ENCODE peak calls at places on chromosomes 5 and 9, in four cellular contexts. One of them, this sample, is unnamed. For H3K9me3, the result is how much of the 10 kb centered on the place peaks cover.

GRCh38 chr5:174532453-174533126 is 191.8 kb upstream of the MSX2 start:
- DNase-seq in sigmoid colon: peak
- DNase-seq in A549: peak
- DNase-seq in body of pancreas: peak
- DNase-seq in this sample: peak

GRCh38 chr9:77111408-77111807 is 65.9 kb upstream of the VPS13A start:
- DNase-seq in sigmoid colon: no peak
- DNase-seq in A549: no peak
- DNase-seq in body of pancreas: no peak
- DNase-seq in this sample: no peak

GRCh38 chr9:93948456-93949072 is 6.6 kb downstream of the BARX1 start:
- DNase-seq in sigmoid colon: no peak
- DNase-seq in A549: no peak
- DNase-seq in body of pancreas: no peak
- DNase-seq in this sample: no peak

GRCh38 chr5:132687995-132688394 is 14.2 kb downstream of the IL4 start:
- DNase-seq in sigmoid colon: no peak
- DNase-seq in A549: no peak
- DNase-seq in body of pancreas: no peak
- DNase-seq in this sample: no peak

GRCh38 chr9:100087218-100087617 is 11.6 kb downstream of the ERP44 start:
- DNase-seq in sigmoid colon: no peak
- DNase-seq in A549: no peak
- DNase-seq in body of pancreas: no peak
- DNase-seq in this sample: no peak

GRCh38 chr9:72951520-72952393 is 1.1 kb downstream of the ALDH1A1 start:
- DNase-seq in sigmoid colon: no peak
- DNase-seq in A549: no peak
- DNase-seq in body of pancreas: no peak
- DNase-seq in this sample: no peak

GRCh38 chr9:14437336-14438231 is 123.6 kb upstream of the NFIB start:
- DNase-seq in sigmoid colon: no peak
- DNase-seq in A549: no peak
- DNase-seq in body of pancreas: no peak
- DNase-seq in this sample: peak

GRCh38 chr5:16437974-16438373 is 27.6 kb downstream of the ZNF622 start:
- DNase-seq in sigmoid colon: no peak
- DNase-seq in A549: peak
- DNase-seq in body of pancreas: no peak
- DNase-seq in this sample: no peak

GRCh38 chr9:136690841-136691261 is 3.6 kb upstream of the AGPAT2 start:
- DNase-seq in sigmoid colon: peak
- DNase-seq in A549: no peak
- DNase-seq in body of pancreas: peak
- DNase-seq in this sample: no peak

GRCh38 chr5:168301593-168302388 is 10.3 kb downstream of the WWC1 start:
- DNase-seq in sigmoid colon: no peak
- DNase-seq in A549: peak
- DNase-seq in body of pancreas: peak
- DNase-seq in this sample: no peak

GRCh38 chr5:53167836-53168235 is 58.3 kb upstream of the MOCS2 start:
- DNase-seq in sigmoid colon: peak
- DNase-seq in A549: no peak
- DNase-seq in body of pancreas: peak
- DNase-seq in this sample: peak

GRCh38 chr5:148248894-148249293 is 10.6 kb downstream of the MARCOL start:
- DNase-seq in sigmoid colon: no peak
- DNase-seq in A549: no peak
- DNase-seq in body of pancreas: no peak
- DNase-seq in this sample: no peak

GRCh38 chr9:35164711-35165110 is 2.9 kb downstream of the UNC13B start:
- DNase-seq in sigmoid colon: no peak
- DNase-seq in A549: no peak
- DNase-seq in body of pancreas: no peak
- DNase-seq in this sample: no peak

GRCh38 chr9:104808030-104808614 is 44.2 kb downstream of the NIPSNAP3B start:
- DNase-seq in sigmoid colon: no peak
- DNase-seq in A549: no peak
- DNase-seq in body of pancreas: peak
- DNase-seq in this sample: no peak

GRCh38 chr9:115944166-115944948 is 209.2 kb upstream of the PAPPA start:
- DNase-seq in sigmoid colon: peak
- DNase-seq in A549: peak
- DNase-seq in body of pancreas: peak
- DNase-seq in this sample: peak

GRCh38 chr9:86298873-86299272 is 16.5 kb upstream of the ISCA1 start:
- DNase-seq in sigmoid colon: no peak
- DNase-seq in A549: no peak
- DNase-seq in body of pancreas: no peak
- DNase-seq in this sample: peak

GRCh38 chr9:121912812-121913627 is 180.1 kb downstream of the TTLL11 start:
- DNase-seq in sigmoid colon: no peak
- DNase-seq in A549: no peak
- DNase-seq in body of pancreas: no peak
- DNase-seq in this sample: no peak

GRCh38 chr9:128841704-128842492 is 12.3 kb upstream of the SPOUT1 start:
- DNase-seq in sigmoid colon: no peak
- DNase-seq in A549: no peak
- DNase-seq in body of pancreas: no peak
- DNase-seq in this sample: no peak

GRCh38 chr9:32431940-32432555 is 47.6 kb downstream of the ACO1 start:
- DNase-seq in sigmoid colon: peak
- DNase-seq in A549: peak
- DNase-seq in body of pancreas: peak
- DNase-seq in this sample: peak

GRCh38 chr9:33164138-33164809 is 2.9 kb downstream of the B4GALT1 start:
- DNase-seq in sigmoid colon: no peak
- DNase-seq in A549: no peak
- DNase-seq in body of pancreas: no peak
- DNase-seq in this sample: no peak

GRCh38 chr5:87686975-87687374 is 274.2 kb upstream of the CCNH start:
- DNase-seq in sigmoid colon: no peak
- DNase-seq in A549: no peak
- DNase-seq in body of pancreas: no peak
- DNase-seq in this sample: no peak

GRCh38 chr5:78544531-78545200 is 103.9 kb downstream of the LHFPL2 start:
- DNase-seq in sigmoid colon: peak
- DNase-seq in A549: no peak
- DNase-seq in body of pancreas: no peak
- DNase-seq in this sample: peak

GRCh38 chr9:129702563-129702962 is 37.1 kb downstream of the PRRX2 start:
- DNase-seq in sigmoid colon: no peak
- DNase-seq in A549: peak
- DNase-seq in body of pancreas: no peak
- DNase-seq in this sample: no peak

GRCh38 chr5:167049043-167049663 is 1242.3 kb upstream of the WWC1 start:
- DNase-seq in sigmoid colon: no peak
- DNase-seq in A549: peak
- DNase-seq in body of pancreas: peak
- DNase-seq in this sample: peak

GRCh38 chr5:173950829-173951228 is 38.1 kb upstream of the C5orf47 start:
- DNase-seq in sigmoid colon: no peak
- DNase-seq in A549: no peak
- DNase-seq in body of pancreas: no peak
- DNase-seq in this sample: no peak

GRCh38 chr5:78819707-78820106 is 165.4 kb downstream of the ARSB start:
- DNase-seq in sigmoid colon: no peak
- DNase-seq in A549: no peak
- DNase-seq in body of pancreas: no peak
- DNase-seq in this sample: no peak

GRCh38 chr5:127898551-127899213 is 184.9 kb upstream of the SLC12A2 start:
- DNase-seq in sigmoid colon: no peak
- DNase-seq in A549: no peak
- DNase-seq in body of pancreas: no peak
- DNase-seq in this sample: no peak

GRCh38 chr9:102892025-102892424 is 103.1 kb upstream of the CYLC2 start:
- DNase-seq in sigmoid colon: no peak
- DNase-seq in A549: no peak
- DNase-seq in body of pancreas: no peak
- DNase-seq in this sample: no peak

GRCh38 chr9:130268521-130269131 is 3.1 kb downstream of the HMCN2 start:
- DNase-seq in sigmoid colon: peak
- DNase-seq in A549: no peak
- DNase-seq in body of pancreas: no peak
- DNase-seq in this sample: peak

GRCh38 chr9:109317311-109317978 is 3.4 kb downstream of the EPB41L4B start:
- DNase-seq in sigmoid colon: no peak
- DNase-seq in A549: no peak
- DNase-seq in body of pancreas: peak
- DNase-seq in this sample: no peak

GRCh38 chr5:112533315-112533867 is 114.3 kb upstream of the EPB41L4A start:
- DNase-seq in sigmoid colon: no peak
- DNase-seq in A549: peak
- DNase-seq in body of pancreas: peak
- DNase-seq in this sample: no peak

GRCh38 chr5:115243412-115243811 is 19.3 kb downstream of the PGGT1B start:
- DNase-seq in sigmoid colon: no peak
- DNase-seq in A549: no peak
- DNase-seq in body of pancreas: no peak
- DNase-seq in this sample: no peak

GRCh38 chr9:133419005-133419404 is 1.2 kb upstream of the REXO4 start:
- DNase-seq in sigmoid colon: no peak
- DNase-seq in A549: no peak
- DNase-seq in body of pancreas: no peak
- DNase-seq in this sample: no peak
- TF ChIP-seq POLR2A in sigmoid colon: no peak
- TF ChIP-seq POLR2A in A549: no peak
- TF ChIP-seq POLR2A in body of pancreas: no peak
- TF ChIP-seq POLR2A in this sample: no peak

GRCh38 chr5:3302228-3302627 is 293.4 kb upstream of the IRX1 start:
- DNase-seq in sigmoid colon: no peak
- DNase-seq in A549: no peak
- DNase-seq in body of pancreas: no peak
- DNase-seq in this sample: no peak
- H3K9me3 ChIP-seq in sigmoid colon: under half
- H3K9me3 ChIP-seq in A549: under half
- H3K9me3 ChIP-seq in body of pancreas: under half
- H3K9me3 ChIP-seq in this sample: under half

GRCh38 chr9:134325813-134326753 is at the start of gene RXRA:
- DNase-seq in sigmoid colon: peak
- DNase-seq in A549: peak
- DNase-seq in body of pancreas: peak
- DNase-seq in this sample: peak
- TF ChIP-seq POLR2A in sigmoid colon: no peak
- TF ChIP-seq POLR2A in A549: peak
- TF ChIP-seq POLR2A in body of pancreas: peak
- TF ChIP-seq POLR2A in this sample: peak

DNA sequence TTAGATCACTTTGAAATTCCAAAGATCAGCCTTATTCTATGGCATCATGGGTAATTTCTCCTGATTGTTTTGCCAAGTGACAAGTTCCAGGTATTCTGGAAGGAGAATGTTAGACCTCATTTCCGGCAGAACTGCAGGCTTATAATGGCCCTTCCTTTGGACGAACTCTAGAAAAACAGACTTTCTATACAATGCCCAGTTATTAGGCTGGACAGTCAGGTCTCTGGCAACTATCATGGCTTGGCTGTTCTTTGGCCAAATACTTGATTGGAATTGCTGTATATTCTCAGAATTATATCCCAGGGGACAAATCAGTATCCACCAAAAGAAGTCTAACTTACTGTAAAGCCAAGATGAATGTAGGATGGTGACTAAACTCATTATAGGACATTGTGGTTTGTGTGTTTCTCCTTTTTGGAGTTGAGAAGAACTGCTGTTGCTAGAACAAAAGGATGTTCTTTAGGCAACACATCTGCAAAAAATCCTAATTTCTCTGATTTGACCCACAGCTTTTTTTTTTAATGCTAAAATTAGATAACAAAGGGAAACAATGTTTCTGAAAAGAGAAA is 69.0 kb downstream of the ADAMTSL1 start:
- DNase-seq in sigmoid colon: no peak
- DNase-seq in A549: no peak
- DNase-seq in body of pancreas: no peak
- DNase-seq in this sample: no peak
- H3K9me3 ChIP-seq in sigmoid colon: under half
- H3K9me3 ChIP-seq in A549: under half
- H3K9me3 ChIP-seq in body of pancreas: under half
- H3K9me3 ChIP-seq in this sample: under half

This sample was measured in adrenal gland.